ENCODE peak calls at places on chromosomes 11 and 22, in five cellular contexts. One of them, this sample, is unnamed.

GRCh38 chr11:66950113-66950535 is 8.1 kb downstream of the PC start:
- DNase-seq in tibial nerve: no peak
- DNase-seq in stomach: peak
- DNase-seq in body of pancreas: peak
- DNase-seq in IMR-90: peak
- DNase-seq in this sample: peak

GRCh38 chr11:94544832-94545640 is 1.3 kb downstream of the FUT4 start:
- DNase-seq in tibial nerve: no peak
- DNase-seq in stomach: peak
- DNase-seq in body of pancreas: peak
- DNase-seq in IMR-90: no peak
- DNase-seq in this sample: peak

GRCh38 chr11:77778118-77778517 is 42.4 kb downstream of the RSF1 start:
- DNase-seq in tibial nerve: no peak
- DNase-seq in stomach: no peak
- DNase-seq in body of pancreas: no peak
- DNase-seq in IMR-90: no peak
- DNase-seq in this sample: no peak

GRCh38 chr11:62456630-62457029 is 37.8 kb downstream of the SCGB1A1 start:
- DNase-seq in tibial nerve: no peak
- DNase-seq in stomach: no peak
- DNase-seq in body of pancreas: no peak
- DNase-seq in IMR-90: no peak
- DNase-seq in this sample: peak

GRCh38 chr11:70220920-70221319 is 17.8 kb downstream of the FADD start:
- DNase-seq in tibial nerve: no peak
- DNase-seq in stomach: no peak
- DNase-seq in body of pancreas: no peak
- DNase-seq in IMR-90: peak
- DNase-seq in this sample: no peak

GRCh38 chr22:46592390-46592872 is 27.8 kb upstream of the GRAMD4 start:
- DNase-seq in tibial nerve: no peak
- DNase-seq in stomach: no peak
- DNase-seq in body of pancreas: no peak
- DNase-seq in IMR-90: peak
- DNase-seq in this sample: peak

GRCh38 chr11:34565417-34566208 is 52.0 kb upstream of the ELF5 start:
- DNase-seq in tibial nerve: no peak
- DNase-seq in stomach: no peak
- DNase-seq in body of pancreas: no peak
- DNase-seq in IMR-90: no peak
- DNase-seq in this sample: no peak

GRCh38 chr11:108009497-108010360 is 1.0 kb downstream of the CUL5 start:
- DNase-seq in tibial nerve: no peak
- DNase-seq in stomach: peak
- DNase-seq in body of pancreas: no peak
- DNase-seq in IMR-90: no peak
- DNase-seq in this sample: no peak

GRCh38 chr11:131760191-131760951 is 390.0 kb downstream of the NTM start:
- DNase-seq in tibial nerve: no peak
- DNase-seq in stomach: no peak
- DNase-seq in body of pancreas: no peak
- DNase-seq in IMR-90: peak
- DNase-seq in this sample: no peak

GRCh38 chr11:46413755-46414465 is 22.3 kb upstream of the CHRM4 start:
- DNase-seq in tibial nerve: no peak
- DNase-seq in stomach: no peak
- DNase-seq in body of pancreas: no peak
- DNase-seq in IMR-90: peak
- DNase-seq in this sample: no peak

GRCh38 chr11:123740787-123741158 is 687 bp downstream of the ZNF202 start:
- DNase-seq in tibial nerve: no peak
- DNase-seq in stomach: no peak
- DNase-seq in body of pancreas: no peak
- DNase-seq in IMR-90: no peak
- DNase-seq in this sample: no peak

GRCh38 chr22:25987948-25988347 is 181.3 kb upstream of the SEZ6L start:
- DNase-seq in tibial nerve: no peak
- DNase-seq in stomach: no peak
- DNase-seq in body of pancreas: no peak
- DNase-seq in IMR-90: no peak
- DNase-seq in this sample: no peak

GRCh38 chr11:108302121-108302785 is 79.4 kb downstream of the ATM start:
- DNase-seq in tibial nerve: no peak
- DNase-seq in stomach: no peak
- DNase-seq in body of pancreas: no peak
- DNase-seq in IMR-90: peak
- DNase-seq in this sample: no peak

GRCh38 chr22:31295831-31296230 is 3.5 kb upstream of the PIK3IP1 start:
- DNase-seq in tibial nerve: no peak
- DNase-seq in stomach: no peak
- DNase-seq in body of pancreas: no peak
- DNase-seq in IMR-90: peak
- DNase-seq in this sample: no peak
- H3K27ac ChIP-seq in tibial nerve: peak
- H3K27ac ChIP-seq in stomach: peak
- H3K27ac ChIP-seq in body of pancreas: peak
- H3K27ac ChIP-seq in IMR-90: no peak
- H3K27ac ChIP-seq in this sample: peak

GRCh38 chr11:32435152-32435480 is 223 bp downstream of the WT1 start:
- DNase-seq in tibial nerve: no peak
- DNase-seq in stomach: no peak
- DNase-seq in body of pancreas: no peak
- DNase-seq in IMR-90: no peak
- DNase-seq in this sample: no peak

GRCh38 chr11:32436751-32437405 is 1.5 kb upstream of the WT1 start:
- DNase-seq in tibial nerve: no peak
- DNase-seq in stomach: no peak
- DNase-seq in body of pancreas: no peak
- DNase-seq in IMR-90: no peak
- DNase-seq in this sample: no peak

GRCh38 chr11:32434387-32435151 is 770 bp downstream of the WT1 start:
- DNase-seq in tibial nerve: no peak
- DNase-seq in stomach: no peak
- DNase-seq in body of pancreas: no peak
- DNase-seq in IMR-90: no peak
- DNase-seq in this sample: no peak

GRCh38 chr11:32435947-32436750 is 810 bp upstream of the WT1 start:
- DNase-seq in tibial nerve: no peak
- DNase-seq in stomach: no peak
- DNase-seq in body of pancreas: no peak
- DNase-seq in IMR-90: no peak
- DNase-seq in this sample: no peak

DNA sequence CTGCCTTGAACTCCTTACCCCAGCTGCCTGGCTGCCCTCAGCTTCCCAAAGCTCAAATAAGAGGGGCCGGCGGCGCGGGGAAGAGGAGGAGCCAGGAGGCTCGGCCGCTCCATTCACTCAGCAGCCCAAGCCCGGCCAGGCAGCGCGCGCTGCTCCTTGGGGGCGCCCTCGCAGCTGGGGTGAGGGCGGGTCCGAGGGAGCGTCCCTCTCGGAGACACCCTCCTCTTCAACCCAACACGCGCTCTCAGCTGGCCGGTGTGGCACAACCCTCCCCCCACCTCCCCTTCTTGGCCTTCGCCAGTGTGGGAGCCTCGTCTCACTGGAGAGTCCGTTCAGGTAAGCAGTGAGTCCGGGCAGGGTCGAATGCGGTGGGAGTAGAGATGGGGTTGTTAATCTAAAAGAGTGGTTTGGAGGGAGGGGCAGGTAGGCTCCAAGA is at the start of gene WT1:
- DNase-seq in tibial nerve: no peak
- DNase-seq in stomach: no peak
- DNase-seq in body of pancreas: no peak
- DNase-seq in IMR-90: no peak
- DNase-seq in this sample: no peak
- TF ChIP-seq POLR2A in tibial nerve: no peak
- TF ChIP-seq POLR2A in stomach: no peak
- TF ChIP-seq POLR2A in body of pancreas: no peak
- TF ChIP-seq POLR2A in IMR-90: no peak
- TF ChIP-seq POLR2A in this sample: no peak

DNA sequence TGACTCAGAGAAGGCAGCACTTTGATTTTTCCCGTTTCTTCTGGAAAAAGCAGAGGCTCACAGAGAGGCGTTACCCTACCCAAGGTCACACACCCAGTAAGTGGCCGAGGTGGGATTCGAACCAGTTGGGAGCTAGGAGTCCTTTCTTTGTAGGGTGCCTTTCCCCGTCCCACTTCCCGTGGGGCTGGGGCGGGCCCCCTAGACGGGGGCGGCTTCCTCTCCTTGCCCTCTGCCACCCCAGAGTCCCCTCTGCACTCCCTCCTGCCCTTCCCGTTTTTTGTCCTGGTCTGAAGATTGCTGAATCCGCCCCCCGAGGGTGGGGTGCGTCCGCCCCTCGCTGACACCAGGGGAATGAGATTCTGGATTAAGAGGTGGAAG is 747 bp downstream of the TPCN2 start:
- DNase-seq in tibial nerve: no peak
- DNase-seq in stomach: no peak
- DNase-seq in body of pancreas: no peak
- DNase-seq in IMR-90: no peak
- DNase-seq in this sample: no peak
- H3K27ac ChIP-seq in tibial nerve: peak
- H3K27ac ChIP-seq in stomach: peak
- H3K27ac ChIP-seq in body of pancreas: peak
- H3K27ac ChIP-seq in IMR-90: peak
- H3K27ac ChIP-seq in this sample: peak

GRCh38 chr11:87037450-87038234 is at the start of gene TMEM135:
- DNase-seq in tibial nerve: peak
- DNase-seq in stomach: peak
- DNase-seq in body of pancreas: peak
- DNase-seq in IMR-90: peak
- DNase-seq in this sample: peak
- TF ChIP-seq POLR2A in tibial nerve: peak
- TF ChIP-seq POLR2A in stomach: peak
- TF ChIP-seq POLR2A in body of pancreas: peak
- TF ChIP-seq POLR2A in IMR-90: no peak
- TF ChIP-seq POLR2A in this sample: peak

GRCh38 chr22:37335819-37336199 is 53.5 kb downstream of the CYTH4 start:
- DNase-seq in tibial nerve: no peak
- DNase-seq in stomach: no peak
- DNase-seq in body of pancreas: no peak
- DNase-seq in IMR-90: no peak
- DNase-seq in this sample: no peak
- H3K27ac ChIP-seq in tibial nerve: no peak
- H3K27ac ChIP-seq in stomach: no peak
- H3K27ac ChIP-seq in body of pancreas: no peak
- H3K27ac ChIP-seq in IMR-90: no peak
- H3K27ac ChIP-seq in this sample: no peak

GRCh38 chr11:118883004-118883367 is 706 bp upstream of the CXCR5 start:
- DNase-seq in tibial nerve: no peak
- DNase-seq in stomach: no peak
- DNase-seq in body of pancreas: no peak
- DNase-seq in IMR-90: no peak
- DNase-seq in this sample: no peak

GRCh38 chr11:118885319-118885718 is 1.6 kb downstream of the CXCR5 start:
- DNase-seq in tibial nerve: no peak
- DNase-seq in stomach: no peak
- DNase-seq in body of pancreas: no peak
- DNase-seq in IMR-90: no peak
- DNase-seq in this sample: peak

GRCh38 chr11:118882489-118882888 is 1.2 kb upstream of the CXCR5 start:
- DNase-seq in tibial nerve: no peak
- DNase-seq in stomach: no peak
- DNase-seq in body of pancreas: no peak
- DNase-seq in IMR-90: no peak
- DNase-seq in this sample: no peak

GRCh38 chr11:118884613-118885274 is 1.1 kb downstream of the CXCR5 start:
- DNase-seq in tibial nerve: no peak
- DNase-seq in stomach: no peak
- DNase-seq in body of pancreas: no peak
- DNase-seq in IMR-90: no peak
- DNase-seq in this sample: no peak

GRCh38 chr11:118883368-118884071 is at the start of gene CXCR5:
- DNase-seq in tibial nerve: no peak
- DNase-seq in stomach: no peak
- DNase-seq in body of pancreas: no peak
- DNase-seq in IMR-90: peak
- DNase-seq in this sample: peak
- TF ChIP-seq POLR2A in tibial nerve: no peak
- TF ChIP-seq POLR2A in stomach: no peak
- TF ChIP-seq POLR2A in body of pancreas: no peak
- TF ChIP-seq POLR2A in IMR-90: no peak
- TF ChIP-seq POLR2A in this sample: no peak

This sample was measured in Peyer's patch.